ENCODE peak calls at places on chromosomes 5 and 9, in seven cellular contexts. One of them, this sample, is unnamed.

GRCh38 chr9:114861922-114862605 is 56.2 kb upstream of the TNFSF15 start:
- DNase-seq in NCI-H1105: no peak
- DNase-seq in GM20000: no peak
- DNase-seq in activated T-helper 1 cell treated with Interleukin-2 at 50 U/mL for 16 hours: no peak
- DNase-seq in retina: no peak
- DNase-seq in RWPE2: no peak
- DNase-seq in astrocyte: peak
- DNase-seq in this sample: no peak

GRCh38 chr9:3954228-3954949 is 345.5 kb downstream of the GLIS3 start:
- DNase-seq in GM20000: no peak
- DNase-seq in activated T-helper 1 cell treated with Interleukin-2 at 50 U/mL for 16 hours: no peak
- DNase-seq in RWPE2: no peak
- DNase-seq in NCI-H1105: no peak
- DNase-seq in astrocyte: no peak
- DNase-seq in retina: no peak
- DNase-seq in this sample: no peak

GRCh38 chr9:89941875-89942274 is 337.1 kb downstream of the GADD45G start:
- DNase-seq in astrocyte: peak
- DNase-seq in GM20000: no peak
- DNase-seq in activated T-helper 1 cell treated with Interleukin-2 at 50 U/mL for 16 hours: no peak
- DNase-seq in NCI-H1105: peak
- DNase-seq in RWPE2: no peak
- DNase-seq in retina: no peak
- DNase-seq in this sample: no peak

GRCh38 chr9:116689633-116690032 is 2.5 kb downstream of the TRIM32 start:
- DNase-seq in RWPE2: no peak
- DNase-seq in activated T-helper 1 cell treated with Interleukin-2 at 50 U/mL for 16 hours: no peak
- DNase-seq in astrocyte: no peak
- DNase-seq in retina: no peak
- DNase-seq in NCI-H1105: no peak
- DNase-seq in GM20000: no peak
- DNase-seq in this sample: no peak

GRCh38 chr9:132341177-132341840 is 13.5 kb downstream of the SETX start:
- DNase-seq in retina: no peak
- DNase-seq in activated T-helper 1 cell treated with Interleukin-2 at 50 U/mL for 16 hours: no peak
- DNase-seq in astrocyte: no peak
- DNase-seq in NCI-H1105: peak
- DNase-seq in GM20000: no peak
- DNase-seq in RWPE2: no peak
- DNase-seq in this sample: no peak

GRCh38 chr9:128828267-128828666 is 1.3 kb downstream of the SPOUT1 start:
- DNase-seq in RWPE2: no peak
- DNase-seq in activated T-helper 1 cell treated with Interleukin-2 at 50 U/mL for 16 hours: no peak
- DNase-seq in GM20000: no peak
- DNase-seq in NCI-H1105: no peak
- DNase-seq in astrocyte: no peak
- DNase-seq in retina: no peak
- DNase-seq in this sample: no peak

GRCh38 chr5:71932649-71933338 is 174.5 kb upstream of the MAP1B start:
- DNase-seq in NCI-H1105: no peak
- DNase-seq in retina: peak
- DNase-seq in RWPE2: no peak
- DNase-seq in astrocyte: peak
- DNase-seq in activated T-helper 1 cell treated with Interleukin-2 at 50 U/mL for 16 hours: no peak
- DNase-seq in GM20000: no peak
- DNase-seq in this sample: no peak

GRCh38 chr5:9892696-9893095 is 262.5 kb upstream of the TAS2R1 start:
- DNase-seq in activated T-helper 1 cell treated with Interleukin-2 at 50 U/mL for 16 hours: no peak
- DNase-seq in NCI-H1105: no peak
- DNase-seq in retina: no peak
- DNase-seq in GM20000: no peak
- DNase-seq in RWPE2: no peak
- DNase-seq in astrocyte: no peak
- DNase-seq in this sample: no peak

GRCh38 chr5:16934669-16935068 is 1.4 kb downstream of the MYO10 start:
- DNase-seq in astrocyte: peak
- DNase-seq in RWPE2: no peak
- DNase-seq in NCI-H1105: no peak
- DNase-seq in GM20000: no peak
- DNase-seq in retina: no peak
- DNase-seq in activated T-helper 1 cell treated with Interleukin-2 at 50 U/mL for 16 hours: no peak
- DNase-seq in this sample: no peak

GRCh38 chr9:21081999-21082398 is 4.3 kb upstream of the IFNB1 start:
- DNase-seq in GM20000: no peak
- DNase-seq in activated T-helper 1 cell treated with Interleukin-2 at 50 U/mL for 16 hours: no peak
- DNase-seq in NCI-H1105: no peak
- DNase-seq in retina: no peak
- DNase-seq in astrocyte: no peak
- DNase-seq in RWPE2: no peak
- DNase-seq in this sample: no peak

GRCh38 chr5:55177078-55177477 is 4.1 kb upstream of the CDC20B start:
- DNase-seq in retina: no peak
- DNase-seq in GM20000: no peak
- DNase-seq in astrocyte: no peak
- DNase-seq in RWPE2: no peak
- DNase-seq in activated T-helper 1 cell treated with Interleukin-2 at 50 U/mL for 16 hours: no peak
- DNase-seq in NCI-H1105: no peak
- DNase-seq in this sample: no peak

GRCh38 chr9:15741015-15741414 is 188.2 kb downstream of the CCDC171 start:
- DNase-seq in GM20000: no peak
- DNase-seq in activated T-helper 1 cell treated with Interleukin-2 at 50 U/mL for 16 hours: no peak
- DNase-seq in astrocyte: no peak
- DNase-seq in NCI-H1105: no peak
- DNase-seq in RWPE2: no peak
- DNase-seq in retina: no peak
- DNase-seq in this sample: no peak

GRCh38 chr9:118761016-118761790 is 608.0 kb downstream of the BRINP1 start:
- DNase-seq in GM20000: no peak
- DNase-seq in NCI-H1105: no peak
- DNase-seq in retina: no peak
- DNase-seq in astrocyte: no peak
- DNase-seq in RWPE2: no peak
- DNase-seq in activated T-helper 1 cell treated with Interleukin-2 at 50 U/mL for 16 hours: no peak
- DNase-seq in this sample: no peak

GRCh38 chr5:132268698-132269551 is 11.4 kb downstream of the PDLIM4 start:
- DNase-seq in NCI-H1105: no peak
- DNase-seq in astrocyte: peak
- DNase-seq in RWPE2: no peak
- DNase-seq in retina: peak
- DNase-seq in GM20000: peak
- DNase-seq in activated T-helper 1 cell treated with Interleukin-2 at 50 U/mL for 16 hours: no peak
- DNase-seq in this sample: no peak

GRCh38 chr9:77954018-77954417 is 77.6 kb downstream of the GNAQ start:
- DNase-seq in astrocyte: peak
- DNase-seq in NCI-H1105: no peak
- DNase-seq in GM20000: no peak
- DNase-seq in activated T-helper 1 cell treated with Interleukin-2 at 50 U/mL for 16 hours: no peak
- DNase-seq in RWPE2: no peak
- DNase-seq in retina: no peak
- DNase-seq in this sample: no peak

This sample was measured in effector CD8-positive, alpha-beta T cell.